ENCODE peak calls at places on chromosome 11, in seven cellular contexts. One of them, this sample, is unnamed.

GRCh38 chr11:61922539-61922938 is 5.2 kb upstream of the RAB3IL1 start:
- DNase-seq in RKO: no peak
- DNase-seq in stimulated activated CD4-positive, alpha-beta T cell treated with anti-CD3 and anti-CD28 coated beads, Interleukin-1b, Interleukin-23, amount 100 ng/mL, for 24 hours: no peak
- DNase-seq in T-helper 1 cell: no peak
- DNase-seq in NCI-H460: no peak
- DNase-seq in kidney: no peak
- DNase-seq in ACHN: no peak
- DNase-seq in this sample: no peak

GRCh38 chr11:131894615-131895544 is 524.5 kb downstream of the NTM start:
- DNase-seq in RKO: no peak
- DNase-seq in stimulated activated CD4-positive, alpha-beta T cell treated with anti-CD3 and anti-CD28 coated beads, Interleukin-1b, Interleukin-23, amount 100 ng/mL, for 24 hours: no peak
- DNase-seq in T-helper 1 cell: no peak
- DNase-seq in NCI-H460: no peak
- DNase-seq in kidney: no peak
- DNase-seq in ACHN: no peak
- DNase-seq in this sample: no peak

GRCh38 chr11:124884340-124884739 is 13.3 kb downstream of the ROBO4 start:
- DNase-seq in RKO: no peak
- DNase-seq in stimulated activated CD4-positive, alpha-beta T cell treated with anti-CD3 and anti-CD28 coated beads, Interleukin-1b, Interleukin-23, amount 100 ng/mL, for 24 hours: no peak
- DNase-seq in T-helper 1 cell: no peak
- DNase-seq in NCI-H460: no peak
- DNase-seq in kidney: no peak
- DNase-seq in ACHN: no peak
- DNase-seq in this sample: peak

GRCh38 chr11:35030716-35031213 is 108.2 kb upstream of the CD44 start:
- DNase-seq in RKO: peak
- DNase-seq in stimulated activated CD4-positive, alpha-beta T cell treated with anti-CD3 and anti-CD28 coated beads, Interleukin-1b, Interleukin-23, amount 100 ng/mL, for 24 hours: no peak
- DNase-seq in T-helper 1 cell: no peak
- DNase-seq in NCI-H460: peak
- DNase-seq in kidney: no peak
- DNase-seq in ACHN: peak
- DNase-seq in this sample: peak

GRCh38 chr11:123519055-123519796 is 89.2 kb downstream of the GRAMD1B start:
- DNase-seq in RKO: no peak
- DNase-seq in stimulated activated CD4-positive, alpha-beta T cell treated with anti-CD3 and anti-CD28 coated beads, Interleukin-1b, Interleukin-23, amount 100 ng/mL, for 24 hours: no peak
- DNase-seq in T-helper 1 cell: no peak
- DNase-seq in NCI-H460: no peak
- DNase-seq in kidney: no peak
- DNase-seq in ACHN: no peak
- DNase-seq in this sample: no peak

GRCh38 chr11:124716596-124716995 is 23.1 kb upstream of the NRGN start:
- DNase-seq in RKO: no peak
- DNase-seq in stimulated activated CD4-positive, alpha-beta T cell treated with anti-CD3 and anti-CD28 coated beads, Interleukin-1b, Interleukin-23, amount 100 ng/mL, for 24 hours: no peak
- DNase-seq in T-helper 1 cell: no peak
- DNase-seq in NCI-H460: no peak
- DNase-seq in kidney: no peak
- DNase-seq in ACHN: no peak
- DNase-seq in this sample: no peak

GRCh38 chr11:68542617-68543016 is 82.1 kb downstream of the PPP6R3 start:
- DNase-seq in RKO: peak
- DNase-seq in stimulated activated CD4-positive, alpha-beta T cell treated with anti-CD3 and anti-CD28 coated beads, Interleukin-1b, Interleukin-23, amount 100 ng/mL, for 24 hours: no peak
- DNase-seq in T-helper 1 cell: no peak
- DNase-seq in NCI-H460: no peak
- DNase-seq in kidney: no peak
- DNase-seq in ACHN: peak
- DNase-seq in this sample: no peak

GRCh38 chr11:98155696-98156095 is 865.1 kb upstream of the CNTN5 start:
- DNase-seq in RKO: no peak
- DNase-seq in stimulated activated CD4-positive, alpha-beta T cell treated with anti-CD3 and anti-CD28 coated beads, Interleukin-1b, Interleukin-23, amount 100 ng/mL, for 24 hours: no peak
- DNase-seq in T-helper 1 cell: no peak
- DNase-seq in NCI-H460: no peak
- DNase-seq in kidney: no peak
- DNase-seq in ACHN: no peak
- DNase-seq in this sample: no peak

GRCh38 chr11:84564180-84564866 is 1062.8 kb downstream of the DLG2 start:
- DNase-seq in RKO: peak
- DNase-seq in stimulated activated CD4-positive, alpha-beta T cell treated with anti-CD3 and anti-CD28 coated beads, Interleukin-1b, Interleukin-23, amount 100 ng/mL, for 24 hours: peak
- DNase-seq in T-helper 1 cell: no peak
- DNase-seq in NCI-H460: peak
- DNase-seq in kidney: no peak
- DNase-seq in ACHN: peak
- DNase-seq in this sample: no peak

GRCh38 chr11:16012125-16012751 is 344.1 kb downstream of the SOX6 start:
- DNase-seq in RKO: no peak
- DNase-seq in stimulated activated CD4-positive, alpha-beta T cell treated with anti-CD3 and anti-CD28 coated beads, Interleukin-1b, Interleukin-23, amount 100 ng/mL, for 24 hours: no peak
- DNase-seq in T-helper 1 cell: no peak
- DNase-seq in NCI-H460: no peak
- DNase-seq in kidney: no peak
- DNase-seq in ACHN: no peak
- DNase-seq in this sample: no peak

GRCh38 chr11:110522456-110522855 is 92.7 kb downstream of the FDX1 start:
- DNase-seq in RKO: no peak
- DNase-seq in stimulated activated CD4-positive, alpha-beta T cell treated with anti-CD3 and anti-CD28 coated beads, Interleukin-1b, Interleukin-23, amount 100 ng/mL, for 24 hours: no peak
- DNase-seq in T-helper 1 cell: no peak
- DNase-seq in NCI-H460: no peak
- DNase-seq in kidney: no peak
- DNase-seq in ACHN: no peak
- DNase-seq in this sample: no peak

GRCh38 chr11:73401924-73402833 is 26.0 kb downstream of the RELT start:
- DNase-seq in RKO: no peak
- DNase-seq in stimulated activated CD4-positive, alpha-beta T cell treated with anti-CD3 and anti-CD28 coated beads, Interleukin-1b, Interleukin-23, amount 100 ng/mL, for 24 hours: no peak
- DNase-seq in T-helper 1 cell: no peak
- DNase-seq in NCI-H460: no peak
- DNase-seq in kidney: no peak
- DNase-seq in ACHN: no peak
- DNase-seq in this sample: no peak

GRCh38 chr11:123188508-123189165 is 6.4 kb downstream of the CLMP start:
- DNase-seq in RKO: peak
- DNase-seq in stimulated activated CD4-positive, alpha-beta T cell treated with anti-CD3 and anti-CD28 coated beads, Interleukin-1b, Interleukin-23, amount 100 ng/mL, for 24 hours: no peak
- DNase-seq in T-helper 1 cell: no peak
- DNase-seq in NCI-H460: no peak
- DNase-seq in kidney: no peak
- DNase-seq in ACHN: peak
- DNase-seq in this sample: no peak

GRCh38 chr11:8063319-8063718 is 17.7 kb upstream of the TUB start:
- DNase-seq in RKO: no peak
- DNase-seq in stimulated activated CD4-positive, alpha-beta T cell treated with anti-CD3 and anti-CD28 coated beads, Interleukin-1b, Interleukin-23, amount 100 ng/mL, for 24 hours: no peak
- DNase-seq in T-helper 1 cell: no peak
- DNase-seq in NCI-H460: no peak
- DNase-seq in kidney: no peak
- DNase-seq in ACHN: no peak
- DNase-seq in this sample: peak

GRCh38 chr11:118211006-118211405 is 13.8 kb downstream of the JAML start:
- DNase-seq in RKO: no peak
- DNase-seq in stimulated activated CD4-positive, alpha-beta T cell treated with anti-CD3 and anti-CD28 coated beads, Interleukin-1b, Interleukin-23, amount 100 ng/mL, for 24 hours: no peak
- DNase-seq in T-helper 1 cell: no peak
- DNase-seq in NCI-H460: no peak
- DNase-seq in kidney: no peak
- DNase-seq in ACHN: no peak
- DNase-seq in this sample: no peak

GRCh38 chr11:15826826-15827225 is 529.5 kb downstream of the SOX6 start:
- DNase-seq in RKO: peak
- DNase-seq in stimulated activated CD4-positive, alpha-beta T cell treated with anti-CD3 and anti-CD28 coated beads, Interleukin-1b, Interleukin-23, amount 100 ng/mL, for 24 hours: no peak
- DNase-seq in T-helper 1 cell: no peak
- DNase-seq in NCI-H460: peak
- DNase-seq in kidney: no peak
- DNase-seq in ACHN: peak
- DNase-seq in this sample: no peak

GRCh38 chr11:34451053-34451452 is 12.3 kb downstream of the CAT start:
- DNase-seq in RKO: no peak
- DNase-seq in stimulated activated CD4-positive, alpha-beta T cell treated with anti-CD3 and anti-CD28 coated beads, Interleukin-1b, Interleukin-23, amount 100 ng/mL, for 24 hours: no peak
- DNase-seq in T-helper 1 cell: no peak
- DNase-seq in NCI-H460: no peak
- DNase-seq in kidney: no peak
- DNase-seq in ACHN: no peak
- DNase-seq in this sample: no peak

GRCh38 chr11:10654211-10655150 is 39.1 kb downstream of the IRAG1 start:
- DNase-seq in RKO: peak
- DNase-seq in stimulated activated CD4-positive, alpha-beta T cell treated with anti-CD3 and anti-CD28 coated beads, Interleukin-1b, Interleukin-23, amount 100 ng/mL, for 24 hours: peak
- DNase-seq in T-helper 1 cell: no peak
- DNase-seq in NCI-H460: peak
- DNase-seq in kidney: no peak
- DNase-seq in ACHN: peak
- DNase-seq in this sample: no peak

GRCh38 chr11:44770401-44770800 is 43.6 kb downstream of the TSPAN18 start:
- DNase-seq in RKO: no peak
- DNase-seq in stimulated activated CD4-positive, alpha-beta T cell treated with anti-CD3 and anti-CD28 coated beads, Interleukin-1b, Interleukin-23, amount 100 ng/mL, for 24 hours: no peak
- DNase-seq in T-helper 1 cell: no peak
- DNase-seq in NCI-H460: no peak
- DNase-seq in kidney: no peak
- DNase-seq in ACHN: no peak
- DNase-seq in this sample: no peak

GRCh38 chr11:36233226-36233625 is 56.0 kb downstream of the COMMD9 start:
- DNase-seq in RKO: no peak
- DNase-seq in stimulated activated CD4-positive, alpha-beta T cell treated with anti-CD3 and anti-CD28 coated beads, Interleukin-1b, Interleukin-23, amount 100 ng/mL, for 24 hours: no peak
- DNase-seq in T-helper 1 cell: no peak
- DNase-seq in NCI-H460: no peak
- DNase-seq in kidney: no peak
- DNase-seq in ACHN: no peak
- DNase-seq in this sample: no peak

GRCh38 chr11:119094816-119095065 is 6.9 kb downstream of the DPAGT1 start:
- DNase-seq in RKO: peak
- DNase-seq in stimulated activated CD4-positive, alpha-beta T cell treated with anti-CD3 and anti-CD28 coated beads, Interleukin-1b, Interleukin-23, amount 100 ng/mL, for 24 hours: no peak
- DNase-seq in T-helper 1 cell: no peak
- DNase-seq in NCI-H460: peak
- DNase-seq in kidney: peak
- DNase-seq in ACHN: peak
- DNase-seq in this sample: no peak

GRCh38 chr11:65529475-65530156 is 4.7 kb downstream of the SCYL1 start:
- DNase-seq in RKO: no peak
- DNase-seq in stimulated activated CD4-positive, alpha-beta T cell treated with anti-CD3 and anti-CD28 coated beads, Interleukin-1b, Interleukin-23, amount 100 ng/mL, for 24 hours: no peak
- DNase-seq in T-helper 1 cell: no peak
- DNase-seq in NCI-H460: no peak
- DNase-seq in kidney: no peak
- DNase-seq in ACHN: no peak
- DNase-seq in this sample: no peak

GRCh38 chr11:20125927-20126326 is 34.3 kb downstream of the DBX1 start:
- DNase-seq in RKO: peak
- DNase-seq in stimulated activated CD4-positive, alpha-beta T cell treated with anti-CD3 and anti-CD28 coated beads, Interleukin-1b, Interleukin-23, amount 100 ng/mL, for 24 hours: no peak
- DNase-seq in T-helper 1 cell: no peak
- DNase-seq in NCI-H460: no peak
- DNase-seq in kidney: no peak
- DNase-seq in ACHN: peak
- DNase-seq in this sample: no peak

GRCh38 chr11:134228625-134229024 is 4.2 kb downstream of the VPS26B start:
- DNase-seq in RKO: no peak
- DNase-seq in stimulated activated CD4-positive, alpha-beta T cell treated with anti-CD3 and anti-CD28 coated beads, Interleukin-1b, Interleukin-23, amount 100 ng/mL, for 24 hours: no peak
- DNase-seq in T-helper 1 cell: no peak
- DNase-seq in NCI-H460: no peak
- DNase-seq in kidney: no peak
- DNase-seq in ACHN: no peak
- DNase-seq in this sample: no peak

GRCh38 chr11:118531597-118532084 is 649 bp downstream of the TMEM25 start:
- DNase-seq in RKO: no peak
- DNase-seq in stimulated activated CD4-positive, alpha-beta T cell treated with anti-CD3 and anti-CD28 coated beads, Interleukin-1b, Interleukin-23, amount 100 ng/mL, for 24 hours: no peak
- DNase-seq in T-helper 1 cell: no peak
- DNase-seq in NCI-H460: no peak
- DNase-seq in kidney: peak
- DNase-seq in ACHN: no peak
- DNase-seq in this sample: no peak

GRCh38 chr11:9138612-9139579 is 47.5 kb upstream of the SCUBE2 start:
- DNase-seq in RKO: peak
- DNase-seq in stimulated activated CD4-positive, alpha-beta T cell treated with anti-CD3 and anti-CD28 coated beads, Interleukin-1b, Interleukin-23, amount 100 ng/mL, for 24 hours: peak
- DNase-seq in T-helper 1 cell: no peak
- DNase-seq in NCI-H460: peak
- DNase-seq in kidney: no peak
- DNase-seq in ACHN: peak
- DNase-seq in this sample: no peak

GRCh38 chr11:69864930-69865661 is 45.9 kb upstream of the FGF3 start:
- DNase-seq in RKO: no peak
- DNase-seq in stimulated activated CD4-positive, alpha-beta T cell treated with anti-CD3 and anti-CD28 coated beads, Interleukin-1b, Interleukin-23, amount 100 ng/mL, for 24 hours: no peak
- DNase-seq in T-helper 1 cell: no peak
- DNase-seq in NCI-H460: no peak
- DNase-seq in kidney: peak
- DNase-seq in ACHN: no peak
- DNase-seq in this sample: no peak

GRCh38 chr11:118530180-118530682 is 761 bp upstream of the TMEM25 start:
- DNase-seq in RKO: no peak
- DNase-seq in stimulated activated CD4-positive, alpha-beta T cell treated with anti-CD3 and anti-CD28 coated beads, Interleukin-1b, Interleukin-23, amount 100 ng/mL, for 24 hours: no peak
- DNase-seq in T-helper 1 cell: no peak
- DNase-seq in NCI-H460: no peak
- DNase-seq in kidney: no peak
- DNase-seq in ACHN: no peak
- DNase-seq in this sample: no peak

GRCh38 chr11:118142809-118143208 is 9.8 kb downstream of the SCN4B start:
- DNase-seq in RKO: no peak
- DNase-seq in stimulated activated CD4-positive, alpha-beta T cell treated with anti-CD3 and anti-CD28 coated beads, Interleukin-1b, Interleukin-23, amount 100 ng/mL, for 24 hours: no peak
- DNase-seq in T-helper 1 cell: no peak
- DNase-seq in NCI-H460: no peak
- DNase-seq in kidney: no peak
- DNase-seq in ACHN: no peak
- DNase-seq in this sample: no peak

GRCh38 chr11:126997196-126997595 is 3.4 kb downstream of the KIRREL3 start:
- DNase-seq in RKO: no peak
- DNase-seq in stimulated activated CD4-positive, alpha-beta T cell treated with anti-CD3 and anti-CD28 coated beads, Interleukin-1b, Interleukin-23, amount 100 ng/mL, for 24 hours: no peak
- DNase-seq in T-helper 1 cell: no peak
- DNase-seq in NCI-H460: no peak
- DNase-seq in kidney: no peak
- DNase-seq in ACHN: peak
- DNase-seq in this sample: no peak

GRCh38 chr11:69828971-69829344 is 9.7 kb upstream of the FGF3 start:
- DNase-seq in RKO: no peak
- DNase-seq in stimulated activated CD4-positive, alpha-beta T cell treated with anti-CD3 and anti-CD28 coated beads, Interleukin-1b, Interleukin-23, amount 100 ng/mL, for 24 hours: no peak
- DNase-seq in T-helper 1 cell: no peak
- DNase-seq in NCI-H460: no peak
- DNase-seq in kidney: no peak
- DNase-seq in ACHN: no peak
- DNase-seq in this sample: no peak

GRCh38 chr11:73528877-73529530 is 68.9 kb downstream of the FAM168A start:
- DNase-seq in RKO: no peak
- DNase-seq in stimulated activated CD4-positive, alpha-beta T cell treated with anti-CD3 and anti-CD28 coated beads, Interleukin-1b, Interleukin-23, amount 100 ng/mL, for 24 hours: no peak
- DNase-seq in T-helper 1 cell: no peak
- DNase-seq in NCI-H460: no peak
- DNase-seq in kidney: no peak
- DNase-seq in ACHN: peak
- DNase-seq in this sample: no peak

GRCh38 chr11:46275964-46276641 is 1.4 kb upstream of the CREB3L1 start:
- DNase-seq in RKO: no peak
- DNase-seq in stimulated activated CD4-positive, alpha-beta T cell treated with anti-CD3 and anti-CD28 coated beads, Interleukin-1b, Interleukin-23, amount 100 ng/mL, for 24 hours: no peak
- DNase-seq in T-helper 1 cell: no peak
- DNase-seq in NCI-H460: no peak
- DNase-seq in kidney: peak
- DNase-seq in ACHN: no peak
- DNase-seq in this sample: no peak

GRCh38 chr11:48051217-48051848 is 71.0 kb downstream of the PTPRJ start:
- DNase-seq in RKO: no peak
- DNase-seq in stimulated activated CD4-positive, alpha-beta T cell treated with anti-CD3 and anti-CD28 coated beads, Interleukin-1b, Interleukin-23, amount 100 ng/mL, for 24 hours: no peak
- DNase-seq in T-helper 1 cell: no peak
- DNase-seq in NCI-H460: no peak
- DNase-seq in kidney: no peak
- DNase-seq in ACHN: no peak
- DNase-seq in this sample: no peak